ENCODE peak calls at places on chromosomes 13 and 19, in ten cellular contexts. S is pancreas; V is heart left ventricle; F is CD4-positive, CD25-positive, alpha-beta regulatory T cell; L is GM23248; Q is gastrocnemius medialis; I is mucosa of descending colon; Z is SK-N-SH; P is adrenal gland; T is Panc1. R is an unnamed sample. For H3K4me1, the result is how much of the 10 kb centered on the place peaks cover.

GRCh38 chr19:4278460-4278901 is 585 bp upstream of the SHD start:
- DNase-seq in S (no peak), V (no peak), F (no peak), L (no peak), Q (no peak), I (no peak), Z (peak), P (no peak), T (no peak), R (no peak)

GRCh38 chr13:113458218-113459065 is 5.2 kb upstream of the ADPRHL1 start:
- DNase-seq in S (no peak), V (no peak), F (no peak), L (peak), Q (no peak), I (no peak), Z (peak), P (peak), T (no peak), R (no peak)

GRCh38 chr13:59906413-59907027 is 257.2 kb downstream of the DIAPH3 start:
- DNase-seq in S (no peak), V (no peak), F (no peak), L (peak), Q (no peak), I (no peak), Z (peak), P (no peak), T (no peak), R (no peak)

GRCh38 chr13:109786457-109787134 is at the start of gene IRS2:
- DNase-seq in S (peak), V (peak), F (peak), L (peak), Q (peak), I (peak), Z (peak), P (peak), T (no peak), R (peak)

GRCh38 chr19:17555929-17556813 is 722 bp downstream of the COLGALT1 start:
- DNase-seq in S (peak), V (peak), F (peak), L (peak), Q (peak), I (peak), Z (peak), P (peak), T (no peak), R (peak)

GRCh38 chr13:60922526-60923231 is 493.0 kb downstream of the PCDH20 start:
- DNase-seq in S (no peak), V (no peak), F (no peak), L (no peak), Q (no peak), I (no peak), Z (no peak), P (no peak), T (no peak), R (no peak)

GRCh38 chr13:51895906-51896888 is 34.4 kb downstream of the CCDC70 start:
- DNase-seq in S (peak), V (no peak), F (peak), L (peak), Q (no peak), I (no peak), Z (peak), P (peak), T (peak), R (peak)

GRCh38 chr19:47465957-47466356 is 5.7 kb downstream of the SLC8A2 start:
- DNase-seq in S (no peak), V (peak), F (no peak), L (no peak), Q (no peak), I (no peak), Z (no peak), P (no peak), T (no peak), R (no peak)

DNA sequence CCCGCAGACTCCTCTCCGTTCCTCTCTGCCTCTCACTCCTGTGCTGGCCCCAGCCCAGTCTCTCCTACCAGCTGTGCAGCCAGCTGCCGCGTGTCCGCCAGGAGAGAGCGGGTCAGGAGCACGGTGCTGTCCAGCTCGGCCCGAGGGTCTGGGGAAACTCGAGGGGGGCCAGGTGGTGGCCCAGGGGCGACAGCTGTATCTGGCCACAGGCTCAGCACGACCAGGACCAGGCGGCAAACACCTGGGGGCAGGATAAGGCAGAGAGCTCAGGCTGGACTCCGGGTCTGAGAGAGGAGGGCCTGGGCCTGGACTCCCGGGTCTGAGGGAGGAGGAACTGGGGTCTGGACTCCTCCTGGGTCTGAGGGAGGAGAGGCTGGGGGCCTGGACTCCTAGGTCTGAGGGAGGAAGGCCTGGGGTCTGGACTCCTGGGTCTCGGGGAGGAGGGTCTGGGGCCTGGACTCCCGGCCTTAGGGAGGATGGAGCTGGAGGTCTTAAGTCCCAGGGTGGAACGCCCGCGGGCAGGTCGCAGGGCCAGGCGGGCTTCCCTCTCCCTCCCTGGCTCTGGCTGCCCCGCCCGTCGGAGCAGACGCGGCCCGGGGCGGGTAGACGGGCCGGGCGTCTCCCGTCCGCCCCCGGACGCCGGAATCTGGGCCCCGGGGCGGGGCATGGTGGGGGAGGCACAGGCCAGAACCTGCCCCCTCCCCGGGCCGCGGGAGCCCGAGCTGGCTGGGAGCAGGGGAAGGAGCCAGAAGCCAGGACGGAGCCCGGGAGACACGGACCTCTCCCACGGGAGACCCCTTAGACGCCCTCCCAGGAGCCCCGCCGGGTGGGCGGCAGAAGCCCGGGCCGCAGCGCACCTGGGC is 1.3 kb downstream of the IL11 start:
- DNase-seq in S (no peak), V (peak), F (no peak), L (peak), Q (no peak), I (peak), Z (peak), P (no peak), T (no peak), R (no peak)
- H3K4me1 ChIP-seq in S (under half), V (under half), F (under half), L (under half), Q (under half), I (under half), Z (under half), P (under half), T (under half), R (under half)

GRCh38 chr19:49932041-49932451 is 2.7 kb upstream of the NUP62 start:
- DNase-seq in S (no peak), V (no peak), F (no peak), L (no peak), Q (no peak), I (no peak), Z (no peak), P (no peak), T (no peak), R (no peak)

GRCh38 chr19:49929121-49929610 is at the start of the genes ATF5 and NUP62:
- DNase-seq in S (peak), V (peak), F (peak), L (peak), Q (peak), I (peak), Z (peak), P (peak), T (no peak), R (peak)

GRCh38 chr19:49931293-49932040 is 2.2 kb upstream of the NUP62 start:
- DNase-seq in S (no peak), V (no peak), F (no peak), L (no peak), Q (no peak), I (peak), Z (no peak), P (no peak), T (no peak), R (no peak)

GRCh38 chr19:49929611-49930482 is 543 bp upstream of the NUP62 start:
- DNase-seq in S (peak), V (peak), F (peak), L (peak), Q (peak), I (peak), Z (peak), P (peak), T (peak), R (peak)

DNA sequence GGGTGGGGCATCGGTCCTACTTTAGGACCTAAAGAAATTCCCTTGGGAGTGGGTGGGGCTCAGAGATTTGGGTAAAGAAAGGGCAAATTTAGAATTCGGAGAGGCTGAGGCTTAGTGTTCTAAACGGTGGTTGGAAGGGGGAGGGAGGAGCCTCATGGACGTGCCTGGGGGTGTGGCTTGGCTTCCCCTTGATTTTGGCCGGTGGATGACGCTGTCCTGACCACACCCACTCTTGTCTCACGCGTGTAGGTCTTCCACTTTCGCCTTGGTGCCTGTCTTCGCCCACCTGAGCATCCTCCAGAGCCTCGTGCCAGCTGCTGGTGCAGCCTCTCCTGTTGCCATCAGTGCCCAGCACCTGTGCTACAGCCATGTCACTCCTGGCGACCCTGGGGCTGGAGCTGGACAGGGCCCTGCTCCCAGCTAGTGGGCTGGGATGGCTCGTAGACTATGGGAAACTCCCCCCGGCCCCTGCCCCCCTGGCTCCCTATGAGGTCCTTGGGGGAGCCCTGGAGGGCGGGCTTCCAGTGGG is 1.2 kb upstream of the NUP62 start:
- DNase-seq in S (peak), V (no peak), F (peak), L (peak), Q (peak), I (peak), Z (no peak), P (peak), T (no peak), R (no peak)
- H3K4me1 ChIP-seq in S (under half), V (under half), F (half or more), L (under half), Q (under half), I (under half), Z (under half), P (under half), T (under half), R (under half)

GRCh38 chr19:54379187-54379678 is 14.5 kb upstream of the LAIR1 start:
- DNase-seq in S (no peak), V (no peak), F (no peak), L (no peak), Q (no peak), I (no peak), Z (no peak), P (no peak), T (no peak), R (no peak)
- H3K4me1 ChIP-seq in S (under half), V (under half), F (under half), L (under half), Q (under half), I (under half), Z (under half), P (under half), T (under half), R (under half)

DNA sequence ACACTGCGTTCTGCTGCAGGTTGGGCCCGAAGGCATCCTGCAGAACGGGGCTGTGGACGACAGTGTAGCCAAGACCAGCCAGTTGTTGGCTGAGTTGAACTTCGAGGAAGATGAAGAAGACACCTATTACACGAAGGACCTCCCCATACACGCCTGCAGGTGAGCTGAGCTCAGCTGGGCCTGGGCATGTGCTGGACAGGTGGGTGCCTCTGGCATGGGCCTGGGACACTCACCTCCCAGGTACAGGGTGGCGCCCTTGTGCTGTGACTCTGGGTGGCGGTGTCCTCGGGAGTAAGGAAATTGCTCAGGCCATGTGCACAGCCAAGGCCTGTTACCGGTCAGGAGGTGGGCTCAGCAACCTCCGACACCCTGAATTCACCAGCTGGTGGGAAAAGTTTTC is 14.2 kb downstream of the UPF1 start:
- DNase-seq in S (no peak), V (no peak), F (no peak), L (no peak), Q (no peak), I (no peak), Z (peak), P (no peak), T (no peak), R (no peak)
- H3K4me1 ChIP-seq in S (under half), V (under half), F (half or more), L (under half), Q (half or more), I (under half), Z (half or more), P (half or more), T (under half), R (under half)

GRCh38 chr13:45101327-45102018 is 18.8 kb upstream of the GTF2F2 start:
- DNase-seq in S (no peak), V (no peak), F (no peak), L (no peak), Q (no peak), I (no peak), Z (no peak), P (no peak), T (no peak), R (no peak)
- H3K4me1 ChIP-seq in S (under half), V (under half), F (under half), L (under half), Q (under half), I (under half), Z (under half), P (under half), T (under half), R (under half)

R was measured in prostate gland.